ENCODE peak calls at places on chromosomes 13 and 19, in seven cellular contexts. L, M, S, D, T, B and N are unnamed samples.

GRCh38 chr19:35309481-35310279 is 17.7 kb downstream of the MAG start:
- DNase-seq in L (no peak), M (no peak), S (no peak), D (no peak), T (no peak), B (no peak), N (no peak)

GRCh38 chr13:114062341-114062740 is 70.1 kb downstream of the RASA3 start:
- DNase-seq in L (no peak), M (no peak), S (no peak), D (no peak), T (no peak), B (no peak), N (no peak)

GRCh38 chr13:106172176-106172905 is 363.1 kb downstream of the EFNB2 start:
- DNase-seq in L (no peak), M (no peak), S (no peak), D (no peak), T (no peak), B (no peak), N (no peak)

GRCh38 chr13:49308977-49309408 is 61.3 kb downstream of the CDADC1 start:
- DNase-seq in L (no peak), M (no peak), S (no peak), D (no peak), T (no peak), B (no peak), N (no peak)

GRCh38 chr19:52991484-52991883 is 22.2 kb upstream of the ERVV-1 start:
- DNase-seq in L (no peak), M (no peak), S (no peak), D (no peak), T (peak; percentile 95), B (peak; percentile 96), N (no peak)

GRCh38 chr19:49430678-49431329 is 5.6 kb downstream of the GFY start:
- DNase-seq in L (no peak), M (no peak), S (no peak), D (peak; percentile 38), T (peak; percentile 39), B (no peak), N (no peak)

GRCh38 chr13:82447452-82448030 is 1434.7 kb downstream of the SLITRK1 start:
- DNase-seq in L (no peak), M (no peak), S (no peak), D (no peak), T (no peak), B (no peak), N (no peak)

GRCh38 chr19:2488942-2489731 is 13.2 kb downstream of the GADD45B start:
- DNase-seq in L (peak; percentile 22), M (peak; percentile 34), S (no peak), D (peak; percentile 30), T (peak; percentile 50), B (no peak), N (no peak)

GRCh38 chr13:40776232-40776631 is 5.2 kb upstream of the MRPS31 start:
- DNase-seq in L (no peak), M (no peak), S (no peak), D (no peak), T (no peak), B (no peak), N (no peak)

GRCh38 chr19:40235238-40236025 is 8.9 kb upstream of the CCNP start:
- DNase-seq in L (no peak), M (no peak), S (no peak), D (no peak), T (no peak), B (no peak), N (no peak)

GRCh38 chr13:49733181-49733951 is 42.1 kb upstream of the EBPL start:
- DNase-seq in L (no peak), M (no peak), S (no peak), D (no peak), T (peak; percentile 3), B (no peak), N (no peak)

GRCh38 chr13:27359203-27359821 is 65.1 kb upstream of the GTF3A start:
- DNase-seq in L (no peak), M (peak; percentile 74), S (peak; percentile 62), D (peak; percentile 64), T (peak; percentile 69), B (peak; percentile 56), N (no peak)

GRCh38 chr19:50380137-50380536 is 3.9 kb downstream of the NR1H2 start:
- DNase-seq in L (no peak), M (no peak), S (no peak), D (no peak), T (no peak), B (no peak), N (no peak)

GRCh38 chr13:93956416-93956815 is 523.1 kb downstream of the DCT start:
- DNase-seq in L (no peak), M (no peak), S (no peak), D (no peak), T (no peak), B (no peak), N (no peak)

GRCh38 chr19:38420935-38421334 is 5.1 kb downstream of the RASGRP4 start:
- DNase-seq in L (no peak), M (no peak), S (no peak), D (no peak), T (no peak), B (no peak), N (no peak)

GRCh38 chr19:8231073-8231604 is 22.0 kb downstream of the CERS4 start:
- DNase-seq in L (no peak), M (no peak), S (no peak), D (no peak), T (no peak), B (no peak), N (no peak)

GRCh38 chr13:44932850-44933251 is 56.4 kb downstream of the NUFIP1 start:
- DNase-seq in L (no peak), M (no peak), S (no peak), D (no peak), T (peak; percentile 83), B (peak; percentile 38), N (no peak)

GRCh38 chr19:37511821-37512220 is 5.1 kb downstream of the ZNF793 start:
- DNase-seq in L (no peak), M (no peak), S (no peak), D (no peak), T (no peak), B (no peak), N (no peak)

GRCh38 chr13:97460004-97460756 is 26.2 kb downstream of the RAP2A start:
- DNase-seq in L (peak; percentile 30), M (peak; percentile 45), S (peak; percentile 6), D (peak; percentile 12), T (no peak), B (no peak), N (peak; percentile 18)

GRCh38 chr13:59846845-59847620 is 316.7 kb downstream of the DIAPH3 start:
- DNase-seq in L (no peak), M (no peak), S (no peak), D (no peak), T (no peak), B (no peak), N (no peak)

GRCh38 chr13:95117092-95117491 is 184.2 kb downstream of the ABCC4 start:
- DNase-seq in L (peak; percentile 40), M (no peak), S (no peak), D (no peak), T (no peak), B (peak; percentile 28), N (no peak)

GRCh38 chr13:44437356-44438233 is 64.0 kb downstream of the SERP2 start:
- DNase-seq in L (peak; percentile 32), M (peak; percentile 39), S (no peak), D (no peak), T (peak; percentile 79), B (peak; percentile 54), N (no peak)

GRCh38 chr13:112684041-112684440 is 5.8 kb upstream of the ATP11A start:
- DNase-seq in L (no peak), M (no peak), S (no peak), D (no peak), T (no peak), B (no peak), N (no peak)

GRCh38 chr19:33273881-33274662 is 28.3 kb downstream of the CEBPA start:
- DNase-seq in L (peak; percentile 62), M (no peak), S (no peak), D (peak; percentile 42), T (peak; percentile 64), B (peak; percentile 48), N (no peak)